ENCODE peak calls at places on chromosomes 2 and 18, in ten cellular contexts. Q, D, E, Z, R, I, K, V, T and Y are unnamed samples.

GRCh38 chr2:70084973-70085710 is 2.1 kb upstream of the PCBP1 start:
- DNase-seq in Q (peak), D (no peak), E (peak), Z (peak), R (no peak), I (peak), K (no peak), V (no peak), T (no peak), Y (peak)

GRCh38 chr2:236174608-236175001 is 6.4 kb upstream of the GBX2 start:
- DNase-seq in Q (no peak), D (no peak), E (no peak), Z (no peak), R (no peak), I (no peak), K (no peak), V (no peak), T (no peak), Y (no peak)

GRCh38 chr2:108945969-108946368 is 43.1 kb downstream of the EDAR start:
- DNase-seq in Q (no peak), D (no peak), E (no peak), Z (peak), R (no peak), I (no peak), K (no peak), V (no peak), T (no peak), Y (no peak)

GRCh38 chr2:48601349-48601748 is 16.3 kb upstream of the GTF2A1L start:
- DNase-seq in Q (peak), D (no peak), E (peak), Z (no peak), R (peak), I (peak), K (no peak), V (peak), T (no peak), Y (no peak)

GRCh38 chr2:18209934-18210639 is 331.6 kb downstream of the KCNS3 start:
- DNase-seq in Q (no peak), D (peak), E (peak), Z (no peak), R (no peak), I (peak), K (peak), V (peak), T (peak), Y (no peak)

GRCh38 chr2:162521871-162522655 is 178.1 kb downstream of the GCA start:
- DNase-seq in Q (no peak), D (no peak), E (no peak), Z (no peak), R (no peak), I (no peak), K (no peak), V (no peak), T (peak), Y (no peak)

GRCh38 chr18:49697049-49697448 is 116.3 kb downstream of the ACAA2 start:
- DNase-seq in Q (no peak), D (no peak), E (no peak), Z (no peak), R (no peak), I (no peak), K (no peak), V (no peak), T (no peak), Y (no peak)

GRCh38 chr2:132664096-132664495 is 5.9 kb downstream of the LYPD1 start:
- DNase-seq in Q (no peak), D (no peak), E (no peak), Z (no peak), R (no peak), I (no peak), K (no peak), V (no peak), T (no peak), Y (no peak)

GRCh38 chr2:102331311-102331980 is 20.1 kb downstream of the IL1RL1 start:
- DNase-seq in Q (no peak), D (peak), E (no peak), Z (no peak), R (no peak), I (no peak), K (no peak), V (no peak), T (no peak), Y (no peak)

GRCh38 chr2:203586151-203586550 is 51.0 kb upstream of the RAPH1 start:
- DNase-seq in Q (no peak), D (no peak), E (peak), Z (no peak), R (no peak), I (no peak), K (no peak), V (no peak), T (no peak), Y (no peak)

GRCh38 chr18:69985239-69985638 is 37.6 kb upstream of the CD226 start:
- DNase-seq in Q (no peak), D (no peak), E (no peak), Z (no peak), R (no peak), I (no peak), K (no peak), V (no peak), T (no peak), Y (no peak)

GRCh38 chr2:45578056-45578843 is 32.8 kb downstream of the SRBD1 start:
- DNase-seq in Q (peak), D (peak), E (peak), Z (no peak), R (peak), I (peak), K (no peak), V (peak), T (no peak), Y (no peak)

GRCh38 chr2:15623898-15624541 is 32.4 kb downstream of the DDX1 start:
- DNase-seq in Q (no peak), D (no peak), E (no peak), Z (no peak), R (no peak), I (no peak), K (no peak), V (no peak), T (no peak), Y (no peak)

GRCh38 chr2:26251893-26252292 is 7.2 kb downstream of the HADHB start:
- DNase-seq in Q (no peak), D (peak), E (no peak), Z (no peak), R (no peak), I (no peak), K (no peak), V (no peak), T (no peak), Y (no peak)

GRCh38 chr2:201642086-201642578 is 1.2 kb downstream of the TMEM237 start:
- DNase-seq in Q (no peak), D (no peak), E (no peak), Z (no peak), R (no peak), I (no peak), K (no peak), V (no peak), T (no peak), Y (no peak)

GRCh38 chr2:170567427-170567826 is 147.7 kb upstream of the SP5 start:
- DNase-seq in Q (no peak), D (no peak), E (no peak), Z (no peak), R (no peak), I (no peak), K (no peak), V (no peak), T (no peak), Y (no peak)
- TF ChIP-seq CTCF in Q (no peak), D (no peak), E (no peak), Z (no peak), R (no peak), I (no peak), K (no peak), V (no peak), T (no peak), Y (no peak)

DNA sequence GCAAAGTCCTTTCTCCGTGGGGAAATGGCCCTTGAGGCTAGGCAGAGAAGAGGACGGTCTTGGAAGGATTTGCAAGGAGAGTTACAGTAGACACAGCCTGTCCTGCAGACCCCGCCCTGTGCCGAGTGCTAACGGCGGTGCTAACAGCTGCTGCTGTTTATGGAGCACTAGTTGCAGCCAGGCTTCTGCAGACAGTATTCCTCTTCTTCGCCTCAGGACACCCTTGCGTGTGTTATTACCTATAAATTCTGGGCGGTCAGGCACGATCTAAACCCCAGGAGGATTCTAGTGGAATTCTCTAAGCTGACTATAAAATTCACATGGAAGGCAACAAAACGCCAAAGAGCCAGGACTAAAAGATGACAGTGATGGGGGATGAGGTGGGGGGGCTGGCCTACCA is 139.8 kb downstream of the GLI2 start:
- DNase-seq in Q (no peak), D (peak), E (no peak), Z (no peak), R (no peak), I (no peak), K (no peak), V (no peak), T (no peak), Y (peak)
- TF ChIP-seq CTCF in Q (no peak), D (no peak), E (no peak), Z (no peak), R (no peak), I (no peak), K (no peak), V (no peak), T (no peak), Y (no peak)

GRCh38 chr2:8569332-8569930 is 112.4 kb upstream of the ID2 start:
- DNase-seq in Q (no peak), D (no peak), E (no peak), Z (peak), R (no peak), I (no peak), K (no peak), V (no peak), T (no peak), Y (peak)

GRCh38 chr2:8570637-8571036 is 111.2 kb upstream of the ID2 start:
- DNase-seq in Q (no peak), D (no peak), E (no peak), Z (peak), R (no peak), I (no peak), K (no peak), V (no peak), T (no peak), Y (peak)

GRCh38 chr2:8572712-8573233 is 109.1 kb upstream of the ID2 start:
- DNase-seq in Q (no peak), D (no peak), E (no peak), Z (peak), R (no peak), I (no peak), K (no peak), V (no peak), T (no peak), Y (peak)

GRCh38 chr2:8571792-8572499 is 109.9 kb upstream of the ID2 start:
- DNase-seq in Q (no peak), D (no peak), E (no peak), Z (peak), R (no peak), I (no peak), K (no peak), V (no peak), T (no peak), Y (peak)

DNA sequence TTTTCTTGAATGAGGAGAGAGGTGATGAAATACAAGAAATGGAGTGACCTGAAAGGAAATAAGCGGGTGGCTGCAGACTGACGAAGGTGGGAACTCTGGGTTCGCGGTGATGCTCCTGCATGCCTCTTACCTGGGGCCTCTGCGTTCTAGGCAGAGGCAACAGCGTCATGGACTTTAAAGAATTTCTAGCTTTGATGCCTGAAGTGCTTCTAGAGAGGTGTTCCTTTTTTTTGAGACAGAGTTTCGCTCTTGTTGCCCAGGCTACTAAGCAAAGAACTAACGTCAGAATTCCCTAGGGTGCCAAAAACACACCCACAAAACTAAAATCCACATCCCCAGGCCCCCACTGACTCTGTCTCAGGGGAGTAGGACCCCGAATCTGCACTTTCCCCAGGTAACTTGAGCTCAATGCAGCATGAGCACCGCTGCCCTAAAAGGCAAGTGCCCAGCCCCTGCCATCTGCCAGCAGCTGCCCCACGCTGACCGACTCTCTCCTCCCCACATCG is 110.5 kb upstream of the ID2 start:
- DNase-seq in Q (no peak), D (no peak), E (no peak), Z (peak), R (no peak), I (no peak), K (no peak), V (no peak), T (no peak), Y (peak)
- TF ChIP-seq CTCF in Q (no peak), D (no peak), E (no peak), Z (no peak), R (no peak), I (no peak), K (no peak), V (no peak), T (no peak), Y (no peak)

DNA sequence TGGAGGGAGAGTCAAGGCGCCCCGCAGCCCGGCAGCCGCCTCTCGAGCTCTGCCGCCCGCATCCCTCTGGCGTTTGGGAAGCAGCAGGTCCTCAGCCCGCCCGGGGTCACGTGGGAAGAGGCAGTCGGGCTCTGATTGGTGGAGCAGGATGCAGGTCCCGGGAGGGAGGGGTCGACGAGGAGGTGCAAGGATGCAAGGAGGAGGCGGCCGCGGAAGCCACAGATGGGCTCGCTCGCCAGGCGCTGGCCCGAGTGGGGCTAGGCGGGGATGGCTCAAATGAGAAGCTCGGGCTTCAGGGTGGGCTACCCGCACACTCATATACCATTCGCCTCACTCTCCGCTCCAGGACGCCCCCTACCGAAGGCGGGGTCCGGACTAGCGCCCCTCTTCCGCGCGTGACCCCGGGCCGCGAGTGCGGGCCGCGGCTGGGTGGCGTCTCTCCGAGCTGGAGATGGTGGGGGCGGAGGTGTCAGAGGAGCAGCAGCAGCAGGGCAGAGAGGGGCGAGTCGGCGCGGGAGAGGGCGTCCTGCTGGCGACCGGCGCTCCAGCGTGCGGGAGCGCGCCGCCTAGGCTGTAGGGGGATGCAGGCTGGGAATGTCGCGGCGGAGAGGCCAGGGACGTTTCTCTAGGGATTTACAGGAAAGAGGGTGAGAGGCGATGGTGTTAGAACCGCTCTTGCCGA is at the start of gene TMEFF2:
- DNase-seq in Q (peak), D (peak), E (no peak), Z (peak), R (peak), I (peak), K (no peak), V (peak), T (peak), Y (peak)
- TF ChIP-seq CTCF in Q (no peak), D (peak), E (no peak), Z (no peak), R (no peak), I (no peak), K (peak), V (peak), T (peak), Y (peak)

GRCh38 chr18:43949291-43949690 is 672.0 kb upstream of the SYT4 start:
- DNase-seq in Q (no peak), D (no peak), E (no peak), Z (no peak), R (no peak), I (no peak), K (no peak), V (no peak), T (no peak), Y (no peak)
- TF ChIP-seq CTCF in Q (no peak), D (no peak), E (no peak), Z (no peak), R (no peak), I (no peak), K (no peak), V (no peak), T (no peak), Y (no peak)

GRCh38 chr2:57207191-57207590 is 839.4 kb upstream of the VRK2 start:
- DNase-seq in Q (no peak), D (no peak), E (no peak), Z (no peak), R (no peak), I (peak), K (no peak), V (no peak), T (no peak), Y (no peak)
- TF ChIP-seq CTCF in Q (no peak), D (no peak), E (no peak), Z (no peak), R (no peak), I (no peak), K (no peak), V (no peak), T (no peak), Y (no peak)

GRCh38 chr2:43219383-43220228 is 6.8 kb downstream of the ZFP36L2 start:
- DNase-seq in Q (peak), D (peak), E (peak), Z (peak), R (peak), I (peak), K (no peak), V (peak), T (no peak), Y (peak)
- TF ChIP-seq CTCF in Q (peak), D (peak), E (no peak), Z (no peak), R (no peak), I (no peak), K (no peak), V (no peak), T (no peak), Y (peak)

DNA sequence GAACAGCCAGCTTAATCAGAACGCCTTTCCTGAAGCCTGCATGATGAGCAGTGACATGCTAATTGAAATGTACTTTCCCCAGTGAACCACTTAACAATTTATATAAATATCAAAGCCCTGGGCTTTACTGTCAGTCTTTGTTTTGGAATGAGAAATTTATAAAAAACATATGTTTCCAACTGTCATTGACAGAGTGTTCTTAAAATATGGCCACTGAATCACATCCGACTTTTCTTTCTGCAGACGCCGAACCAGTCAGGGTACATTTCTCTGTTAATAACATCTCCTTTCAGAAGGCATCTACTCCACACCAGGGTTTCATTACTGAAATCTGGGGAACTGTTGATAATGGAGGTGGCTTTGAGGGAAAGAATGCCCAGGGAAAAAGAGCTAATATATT is 343.7 kb downstream of the INSIG2 start:
- DNase-seq in Q (no peak), D (peak), E (no peak), Z (no peak), R (no peak), I (no peak), K (no peak), V (no peak), T (no peak), Y (no peak)
- TF ChIP-seq CTCF in Q (no peak), D (no peak), E (no peak), Z (no peak), R (no peak), I (no peak), K (no peak), V (no peak), T (no peak), Y (no peak)

DNA sequence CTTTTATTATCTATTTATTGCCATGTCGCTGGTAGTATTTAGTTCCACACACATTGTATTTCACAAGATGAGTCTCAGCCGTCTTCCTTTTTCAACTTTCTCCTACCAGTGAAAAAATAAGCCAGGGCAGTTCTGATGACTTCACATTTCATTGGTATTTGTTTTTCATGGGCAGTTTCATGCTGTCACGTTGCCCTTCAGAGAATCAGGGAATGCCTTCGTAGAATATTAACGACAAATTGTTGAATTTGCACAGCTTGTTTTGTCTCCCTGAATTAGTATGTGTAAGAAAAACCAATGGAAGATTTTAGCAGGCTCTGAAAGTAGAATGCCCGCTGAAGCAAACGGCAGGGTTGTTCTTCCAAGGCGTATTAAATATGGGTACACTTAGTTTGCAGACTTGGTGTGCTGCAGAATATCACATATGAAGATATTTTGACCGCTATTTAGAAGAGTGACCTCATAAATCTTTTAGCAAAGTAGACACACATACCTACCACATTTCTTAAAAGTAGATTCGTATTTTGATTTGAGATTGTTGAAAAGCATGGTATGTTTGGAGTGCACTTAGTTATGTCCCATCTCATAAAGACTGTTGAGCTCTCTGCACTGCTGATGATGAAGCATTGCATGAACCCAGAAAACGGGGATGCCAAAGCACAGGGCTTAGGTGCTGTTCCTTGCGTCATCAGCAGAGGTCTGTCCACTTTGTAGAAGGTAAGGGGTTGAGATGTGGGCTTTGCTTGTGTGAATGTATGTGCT is 2.9 kb downstream of the NEDD4L start:
- DNase-seq in Q (no peak), D (no peak), E (peak), Z (no peak), R (no peak), I (no peak), K (no peak), V (no peak), T (no peak), Y (no peak)
- TF ChIP-seq CTCF in Q (no peak), D (no peak), E (no peak), Z (no peak), R (no peak), I (no peak), K (no peak), V (no peak), T (peak), Y (no peak)

DNA sequence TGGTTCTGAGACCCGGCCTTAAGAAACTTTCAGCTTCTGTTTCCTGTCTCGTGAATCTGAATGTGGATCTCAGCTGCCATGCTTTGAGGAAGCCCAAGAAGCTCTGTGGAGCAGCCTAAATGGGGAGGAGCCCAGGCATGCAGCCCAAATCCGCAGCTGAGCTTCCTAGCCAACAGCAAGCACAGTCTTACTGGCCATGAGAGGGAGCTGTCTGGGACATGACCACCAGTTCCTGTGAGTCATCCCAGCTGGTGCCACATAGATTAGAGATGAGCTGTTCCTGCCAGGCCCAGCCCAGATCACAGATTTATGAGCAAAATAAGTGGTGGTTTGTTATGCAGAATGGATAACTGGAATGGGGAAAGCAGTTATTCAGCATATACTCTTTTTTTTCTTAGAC is 224.4 kb upstream of the APCDD1 start:
- DNase-seq in Q (peak), D (peak), E (peak), Z (no peak), R (no peak), I (peak), K (peak), V (peak), T (no peak), Y (no peak)
- TF ChIP-seq CTCF in Q (no peak), D (peak), E (peak), Z (no peak), R (no peak), I (peak), K (peak), V (no peak), T (peak), Y (peak)